ENCODE peak calls at places on chromosomes 3 and 15, in eight cellular contexts. G is GM19239; R is nucleus accumbens; U is activated CD4-positive, alpha-beta T cell treated with anti-CD3 and anti-CD28 coated beads, Interleukin-2, amount 50 U/mL, for 24 hours; J is DMS 273 treated with DMSO at 0.1 percent for 48 hours; L is stimulated activated CD4-positive, alpha-beta T cell treated with anti-CD3 and anti-CD28 coated beads, TNF-alpha, amount 100 ng/mL, for 4 hours; V is NCI-H146; B is neural progenitor cell. K is an unnamed sample.

GRCh38 chr15:52960283-52960682 is 170.1 kb upstream of the ONECUT1 start:
- DNase-seq in R (no peak), L (no peak), J (no peak), V (no peak), G (no peak), B (no peak), U (no peak), K (no peak)

GRCh38 chr3:138051946-138052802 is 42.2 kb downstream of the CLDN18 start:
- DNase-seq in G (no peak), V (peak), U (no peak), L (no peak), J (no peak), R (no peak), B (peak), K (no peak)

GRCh38 chr15:43859546-43859945 is 32.7 kb downstream of the WDR76 start:
- DNase-seq in G (no peak), J (no peak), R (no peak), B (no peak), V (no peak), U (no peak), L (no peak), K (no peak)

GRCh38 chr15:92435145-92435544 is 41.5 kb downstream of the ST8SIA2 start:
- DNase-seq in J (no peak), V (no peak), G (no peak), U (no peak), B (no peak), L (no peak), R (no peak), K (no peak)

GRCh38 chr3:45055411-45056143 is 29.5 kb downstream of the CLEC3B start:
- DNase-seq in L (no peak), R (no peak), B (peak), V (peak), G (no peak), J (peak), U (no peak), K (no peak)

GRCh38 chr3:132255041-132255745 is 62.0 kb upstream of the ACP3 start:
- DNase-seq in G (no peak), L (no peak), J (no peak), U (no peak), R (peak), V (no peak), B (no peak), K (peak)

GRCh38 chr15:89315375-89315929 is 19.2 kb downstream of the POLG start:
- DNase-seq in V (no peak), J (no peak), G (no peak), L (no peak), B (no peak), U (no peak), R (no peak), K (no peak)

GRCh38 chr3:129448187-129448895 is 8.3 kb downstream of the IFT122 start:
- DNase-seq in J (no peak), L (no peak), V (no peak), U (no peak), G (no peak), B (no peak), R (no peak), K (no peak)

GRCh38 chr15:31034152-31034551 is 42.7 kb upstream of the MTMR10 start:
- DNase-seq in G (no peak), V (peak), U (no peak), R (no peak), L (no peak), B (no peak), J (no peak), K (no peak)

GRCh38 chr3:72679540-72680198 is 168.6 kb downstream of the SHQ1 start:
- DNase-seq in U (no peak), L (no peak), V (peak), G (no peak), J (no peak), R (no peak), B (no peak), K (peak)

GRCh38 chr15:70275461-70276138 is 177.9 kb upstream of the TLE3 start:
- DNase-seq in B (no peak), J (no peak), V (no peak), G (no peak), U (no peak), L (no peak), R (no peak), K (no peak)

GRCh38 chr3:66817946-66818557 is 180.1 kb upstream of the KBTBD8 start:
- DNase-seq in L (no peak), J (no peak), U (no peak), R (peak), V (no peak), B (no peak), G (no peak), K (no peak)

GRCh38 chr15:48777645-48778337 is 33.1 kb downstream of the CEP152 start:
- DNase-seq in G (no peak), J (no peak), U (no peak), V (no peak), R (no peak), L (no peak), B (no peak), K (peak)

GRCh38 chr3:186514296-186515002 is 29.7 kb downstream of the CRYGS start:
- DNase-seq in V (no peak), G (no peak), R (no peak), J (no peak), B (no peak), U (no peak), L (no peak), K (no peak)

GRCh38 chr3:155640098-155640497 is 104.8 kb downstream of the PLCH1 start:
- DNase-seq in V (no peak), J (no peak), L (no peak), R (no peak), U (no peak), B (no peak), G (no peak), K (no peak)

GRCh38 chr3:12995389-12996180 is 77.6 kb downstream of the IQSEC1 start:
- DNase-seq in B (no peak), U (no peak), L (no peak), J (no peak), V (no peak), R (no peak), G (no peak), K (no peak)

GRCh38 chr3:160720123-160720746 is 35.8 kb upstream of the PPM1L start:
- DNase-seq in J (no peak), B (peak), L (no peak), G (no peak), R (no peak), U (no peak), V (no peak), K (no peak)

GRCh38 chr3:140406655-140407054 is 271.2 kb upstream of the TRIM42 start:
- DNase-seq in V (no peak), J (no peak), L (no peak), G (no peak), R (no peak), B (no peak), U (no peak), K (no peak)

GRCh38 chr3:64108784-64109317 is 85.6 kb upstream of the PSMD6 start:
- DNase-seq in V (no peak), J (no peak), U (no peak), G (no peak), R (no peak), L (no peak), B (no peak), K (no peak)

GRCh38 chr3:4492240-4493007 is 724 bp upstream of the ITPR1 start:
- DNase-seq in U (peak), B (peak), L (peak), V (peak), G (no peak), J (peak), R (peak), K (peak)

GRCh38 chr15:101459579-101460300 is 29.8 kb downstream of the PCSK6 start:
- DNase-seq in B (no peak), L (no peak), U (no peak), V (no peak), G (no peak), J (no peak), R (no peak), K (no peak)

GRCh38 chr15:82646250-82647044 is 716 bp downstream of the CPEB1 start:
- DNase-seq in J (no peak), R (peak), U (no peak), G (no peak), L (no peak), B (peak), V (peak), K (no peak)

GRCh38 chr3:45100998-45101407 is 45.2 kb downstream of the CDCP1 start:
- DNase-seq in R (no peak), V (no peak), U (no peak), J (no peak), G (no peak), B (no peak), L (no peak), K (no peak)

GRCh38 chr3:65776494-65776893 is 262.2 kb downstream of the MAGI1 start:
- DNase-seq in G (no peak), R (no peak), B (no peak), V (no peak), J (no peak), L (no peak), U (no peak), K (no peak)

GRCh38 chr3:184788751-184789150 is 23.2 kb upstream of the VPS8 start:
- DNase-seq in J (no peak), G (no peak), V (no peak), L (no peak), R (no peak), B (no peak), U (no peak), K (no peak)

GRCh38 chr3:121243208-121243607 is 302.6 kb downstream of the POLQ start:
- DNase-seq in B (no peak), V (no peak), J (no peak), L (no peak), U (no peak), G (no peak), R (no peak), K (no peak)

GRCh38 chr3:52117537-52117936 is 36.7 kb downstream of the POC1A start:
- DNase-seq in B (no peak), L (no peak), V (no peak), U (no peak), R (no peak), J (no peak), G (no peak), K (no peak)

GRCh38 chr3:98784666-98785600 is 21.8 kb downstream of the ST3GAL6 start:
- DNase-seq in R (no peak), V (no peak), G (no peak), B (no peak), J (no peak), U (no peak), L (no peak), K (no peak)

GRCh38 chr3:188284455-188285212 is 130.7 kb downstream of the LPP start:
- DNase-seq in G (no peak), B (no peak), J (no peak), L (no peak), U (no peak), V (no peak), R (no peak), K (no peak)

GRCh38 chr3:142210608-142211007 is 14.8 kb downstream of the GK5 start:
- DNase-seq in J (no peak), L (no peak), B (no peak), V (no peak), G (no peak), R (no peak), U (no peak), K (no peak)

GRCh38 chr3:178519701-178520100 is 16.5 kb upstream of the KCNMB2 start:
- DNase-seq in U (no peak), J (no peak), B (no peak), V (no peak), R (no peak), G (no peak), L (no peak), K (no peak)

GRCh38 chr3:178584722-178585121 is 48.5 kb downstream of the KCNMB2 start:
- DNase-seq in L (no peak), U (no peak), R (no peak), J (no peak), B (no peak), V (peak), G (no peak), K (no peak)

K was measured in putamen.